ENCODE peak calls at places on chromosomes 1 and 21, in ten cellular contexts. L is uterus, C is endothelial cell of umbilical vein, O is breast epithelium, N is PC-3, U is lower lobe of right lung, Y is endodermal cell, B is A549, T is neural progenitor cell, D is transverse colon. H is an unnamed sample. For H3K4me1, the result is how much of the 10 kb centered on the place peaks cover.

GRCh38 chr1:116949213-116949985 is 39.7 kb downstream of the PTGFRN start:
- DNase-seq in C (no peak), L (no peak), U (no peak), T (peak), D (no peak), Y (no peak), O (no peak), N (no peak), B (no peak), H (no peak)

GRCh38 chr1:32709075-32709474 is 6.5 kb upstream of the SYNC start:
- DNase-seq in N (no peak), Y (peak), L (no peak), O (no peak), U (no peak), B (no peak), C (no peak), T (no peak), D (no peak), H (no peak)

GRCh38 chr21:42525676-42526378 is 12.2 kb downstream of the SLC37A1 start:
- DNase-seq in C (no peak), Y (no peak), U (no peak), N (no peak), B (no peak), L (no peak), T (no peak), D (no peak), O (no peak), H (no peak)

GRCh38 chr21:17461014-17461413 is 51.8 kb upstream of the CXADR start:
- DNase-seq in Y (no peak), D (no peak), O (no peak), B (peak), C (no peak), U (no peak), N (peak), T (no peak), L (peak), H (peak)

GRCh38 chr1:154767315-154768240 is 102.5 kb downstream of the KCNN3 start:
- DNase-seq in U (no peak), D (no peak), N (no peak), C (peak), Y (no peak), T (no peak), L (peak), O (peak), B (no peak), H (peak)

GRCh38 chr21:42199488-42200463 is 19.2 kb upstream of the ABCG1 start:
- DNase-seq in B (peak), U (no peak), L (no peak), C (peak), O (no peak), D (peak), Y (peak), T (no peak), N (peak), H (peak)

GRCh38 chr1:112995890-112996289 is 39.9 kb upstream of the SLC16A1 start:
- DNase-seq in O (no peak), C (peak), D (no peak), Y (no peak), L (no peak), N (peak), T (no peak), U (no peak), B (no peak), H (peak)

GRCh38 chr1:58395355-58395754 is 151.2 kb downstream of the OMA1 start:
- DNase-seq in C (peak), L (no peak), U (no peak), D (no peak), B (peak), T (no peak), N (peak), O (no peak), Y (peak), H (peak)

GRCh38 chr1:193539731-193540459 is 353.5 kb upstream of the B3GALT2 start:
- DNase-seq in Y (no peak), D (peak), N (no peak), L (no peak), B (no peak), U (no peak), C (no peak), O (no peak), T (no peak), H (no peak)

GRCh38 chr1:218090459-218090858 is 194.6 kb upstream of the RRP15 start:
- DNase-seq in Y (no peak), B (no peak), C (no peak), U (no peak), T (no peak), O (no peak), L (no peak), N (no peak), D (no peak), H (no peak)

GRCh38 chr1:99645699-99646531 is at the start of gene PALMD:
- DNase-seq in Y (peak), D (peak), U (peak), B (peak), O (peak), N (peak), C (peak), L (peak), T (peak), H (peak)

GRCh38 chr1:98366343-98366742 is 295.2 kb upstream of the SNX7 start:
- DNase-seq in D (no peak), L (no peak), O (no peak), Y (no peak), C (no peak), B (no peak), N (no peak), T (no peak), U (no peak), H (no peak)

GRCh38 chr21:27645285-27645684 is 678.4 kb upstream of the ADAMTS5 start:
- DNase-seq in N (peak), L (no peak), Y (no peak), O (no peak), T (no peak), D (no peak), C (no peak), U (no peak), B (no peak), H (no peak)

GRCh38 chr1:53298163-53298685 is 29.6 kb downstream of the LRP8 start:
- DNase-seq in Y (no peak), B (no peak), U (no peak), N (no peak), O (no peak), T (no peak), D (no peak), L (no peak), C (no peak), H (no peak)

GRCh38 chr1:208924011-208924410 is 659.5 kb upstream of the CAMK1G start:
- DNase-seq in C (no peak), U (no peak), D (no peak), Y (no peak), T (no peak), O (no peak), L (no peak), N (no peak), B (no peak), H (peak)

GRCh38 chr1:17878837-17879236 is 123.7 kb downstream of the ACTL8 start:
- DNase-seq in U (no peak), D (no peak), Y (peak), L (no peak), C (no peak), T (no peak), O (no peak), N (peak), B (no peak), H (peak)

GRCh38 chr1:154955718-154956513 is at the start of gene PBXIP1:
- DNase-seq in N (peak), C (peak), O (peak), D (peak), L (peak), T (peak), B (peak), Y (peak), U (no peak), H (peak)

GRCh38 chr1:54577612-54578011 is 29.6 kb downstream of the ACOT11 start:
- DNase-seq in L (peak), C (peak), B (no peak), N (no peak), O (peak), T (no peak), D (peak), Y (no peak), U (peak), H (peak)

GRCh38 chr1:204746838-204747442 is 61.4 kb upstream of the LRRN2 start:
- DNase-seq in N (peak), D (peak), L (peak), Y (peak), U (no peak), T (peak), B (peak), C (peak), O (no peak), H (peak)

GRCh38 chr1:209354111-209354839 is 229.2 kb upstream of the CAMK1G start:
- DNase-seq in T (peak), C (peak), L (peak), O (peak), Y (peak), B (peak), D (peak), U (peak), N (peak), H (peak)

GRCh38 chr1:50779811-50780210 is 180.3 kb downstream of the FAF1 start:
- DNase-seq in Y (no peak), O (no peak), N (no peak), C (no peak), L (no peak), U (no peak), D (no peak), B (no peak), T (no peak), H (no peak)

GRCh38 chr1:4033129-4033676 is 133.1 kb upstream of the C1orf174 start:
- DNase-seq in C (no peak), T (no peak), Y (peak), B (no peak), O (no peak), N (no peak), D (no peak), L (no peak), U (no peak), H (no peak)

GRCh38 chr1:111769517-111770146 is 13.9 kb downstream of the DDX20 start:
- DNase-seq in N (peak), D (peak), L (peak), O (no peak), B (peak), C (peak), Y (no peak), T (peak), U (no peak), H (peak)

GRCh38 chr1:913491-914252 is 10.1 kb upstream of the SAMD11 start:
- DNase-seq in U (peak), B (no peak), L (peak), D (no peak), T (no peak), N (no peak), Y (peak), C (no peak), O (no peak), H (no peak)

GRCh38 chr21:23804866-23805265 is 1802.4 kb downstream of the MRPL39 start:
- DNase-seq in U (no peak), C (no peak), O (no peak), D (no peak), L (no peak), Y (no peak), B (no peak), N (no peak), T (no peak), H (no peak)

GRCh38 chr1:116411784-116412479 is 38.9 kb downstream of the ATP1A1 start:
- DNase-seq in N (peak), T (no peak), Y (no peak), U (no peak), O (no peak), B (no peak), C (no peak), L (no peak), D (no peak), H (peak)

GRCh38 chr1:60989745-60990718 is 92.3 kb upstream of the NFIA start:
- DNase-seq in O (no peak), L (peak), U (no peak), N (peak), B (no peak), T (no peak), D (no peak), Y (no peak), C (peak), H (peak)

GRCh38 chr1:52602328-52603300 is at the start of gene GPX7:
- DNase-seq in D (peak), T (peak), N (no peak), C (peak), O (no peak), L (peak), Y (peak), B (no peak), U (peak), H (peak)

GRCh38 chr1:25562101-25562927 is 18.9 kb downstream of the LDLRAP1 start:
- DNase-seq in B (no peak), O (peak), Y (no peak), C (no peak), L (no peak), D (peak), U (no peak), N (no peak), T (no peak), H (no peak)

GRCh38 chr1:61887076-61887867 is 145.0 kb downstream of the PATJ start:
- DNase-seq in N (no peak), O (no peak), D (no peak), U (no peak), L (no peak), B (no peak), Y (no peak), T (no peak), C (no peak), H (peak)

GRCh38 chr1:21313146-21313885 is 23.1 kb upstream of the ECE1 start:
- DNase-seq in T (no peak), D (no peak), U (no peak), N (no peak), O (no peak), Y (peak), L (peak), C (peak), B (no peak), H (peak)

DNA sequence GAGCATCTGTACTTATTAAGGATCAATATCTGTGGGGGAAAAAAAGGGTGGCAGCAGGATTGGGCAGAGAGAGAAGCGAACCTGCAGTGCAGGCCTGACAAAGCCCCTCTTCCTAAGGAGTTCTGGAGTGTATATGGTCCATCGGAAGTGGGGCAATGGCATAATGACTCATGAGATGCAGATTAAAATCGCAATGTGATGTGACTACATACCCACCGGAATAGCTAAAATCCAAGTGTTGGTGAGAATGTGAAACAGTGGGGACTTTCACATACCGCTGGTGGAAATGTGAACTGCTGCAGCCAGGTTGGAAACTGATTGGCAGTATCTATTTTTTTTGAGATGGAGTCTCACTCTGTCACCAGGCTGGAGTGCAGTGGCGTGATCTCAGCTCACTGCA is 8.2 kb upstream of the CREG1 start:
- DNase-seq in L (no peak), U (no peak), O (no peak), D (no peak), B (no peak), T (no peak), N (no peak), Y (no peak), C (no peak), H (no peak)
- H3K4me1 ChIP-seq in L (under half), U (under half), O (under half), D (under half), B (under half), T (under half), N (under half), Y (under half), C (under half), H (under half)

GRCh38 chr1:44217809-44218410 is 4.6 kb downstream of the DMAP1 start:
- DNase-seq in C (peak), Y (peak), N (peak), L (peak), U (peak), O (peak), T (peak), B (peak), D (peak), H (no peak)
- TF ChIP-seq CTCF in C (peak), Y (peak), N (peak), L (peak), U (peak), O (peak), T (peak), B (peak), D (peak), H (peak)

GRCh38 chr21:39644069-39644468 is 31.3 kb downstream of the B3GALT5 start:
- DNase-seq in L (no peak), C (no peak), U (no peak), B (no peak), T (no peak), N (no peak), Y (no peak), D (no peak), O (no peak), H (no peak)

GRCh38 chr21:39641827-39642450 is 29.2 kb downstream of the B3GALT5 start:
- DNase-seq in L (no peak), O (no peak), N (no peak), D (no peak), Y (no peak), B (no peak), T (no peak), C (no peak), U (no peak), H (no peak)

GRCh38 chr21:39637971-39638628 is 25.4 kb downstream of the B3GALT5 start:
- DNase-seq in Y (no peak), T (no peak), O (no peak), N (no peak), L (no peak), U (no peak), C (no peak), D (peak), B (no peak), H (no peak)

GRCh38 chr21:39637197-39637970 is 24.6 kb downstream of the B3GALT5 start:
- DNase-seq in T (peak), B (no peak), Y (peak), N (no peak), L (no peak), O (no peak), U (no peak), C (no peak), D (peak), H (no peak)

GRCh38 chr21:39640754-39641153 is 28.0 kb downstream of the B3GALT5 start:
- DNase-seq in C (no peak), D (no peak), U (no peak), T (no peak), L (no peak), N (no peak), O (no peak), Y (no peak), B (no peak), H (no peak)
- H3K4me1 ChIP-seq in C (under half), D (under half), U (under half), T (under half), L (under half), N (under half), O (under half), Y (under half), B (under half), H (under half)

GRCh38 chr1:93969887-93970286 is 60.7 kb upstream of the GCLM start:
- DNase-seq in B (no peak), Y (no peak), L (no peak), O (no peak), N (no peak), T (no peak), C (no peak), D (no peak), U (no peak), H (no peak)
- TF ChIP-seq CTCF in B (no peak), Y (no peak), L (no peak), O (no peak), N (no peak), T (no peak), C (no peak), D (no peak), U (no peak), H (no peak)

GRCh38 chr1:201266276-201266675 is 17.0 kb upstream of the PKP1 start:
- DNase-seq in B (no peak), O (no peak), Y (no peak), N (no peak), L (no peak), C (no peak), U (no peak), D (no peak), T (no peak), H (no peak)
- H3K4me1 ChIP-seq in B (under half), O (under half), Y (under half), N (under half), L (under half), C (under half), U (under half), D (under half), T (under half), H (under half)

GRCh38 chr1:203166192-203166940 is 9.3 kb downstream of the MYBPH start:
- DNase-seq in D (peak), C (no peak), O (no peak), N (peak), Y (peak), B (no peak), T (no peak), U (no peak), L (no peak), H (no peak)
- TF ChIP-seq CTCF in D (peak), C (no peak), O (no peak), N (peak), Y (peak), B (peak), T (peak), U (peak), L (no peak), H (no peak)

DNA sequence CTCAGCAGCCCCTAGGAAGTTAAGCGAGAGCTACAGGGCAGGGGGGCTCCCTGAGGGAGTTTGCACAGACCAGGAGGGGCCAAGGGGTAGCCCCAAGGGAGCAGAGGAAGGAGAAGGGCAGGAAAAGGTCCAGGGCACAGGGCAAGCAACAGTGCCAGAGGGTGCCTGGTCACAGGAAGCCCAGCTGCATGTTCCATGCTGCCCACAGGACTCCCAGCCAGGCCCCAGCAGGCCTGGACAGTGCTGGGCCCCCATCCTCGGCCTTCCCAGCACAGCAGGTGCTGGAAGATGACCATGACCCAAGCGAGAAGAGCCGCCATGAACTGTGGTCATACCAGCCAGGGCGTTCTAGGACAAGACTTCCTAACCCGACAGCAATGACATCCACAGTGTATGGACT is 11.0 kb downstream of the KLHL21 start:
- DNase-seq in D (no peak), Y (no peak), T (no peak), C (no peak), B (no peak), N (no peak), L (no peak), U (no peak), O (no peak), H (no peak)
- H3K4me1 ChIP-seq in D (under half), Y (under half), T (under half), C (under half), B (under half), N (under half), L (under half), U (under half), O (under half), H (under half)

GRCh38 chr1:16091296-16091695 is 17.8 kb upstream of the FAM131C start:
- DNase-seq in U (no peak), L (no peak), N (peak), O (peak), C (no peak), B (no peak), Y (peak), D (no peak), T (no peak), H (no peak)

GRCh38 chr1:16090076-16090826 is 16.8 kb upstream of the FAM131C start:
- DNase-seq in L (no peak), Y (no peak), T (no peak), U (no peak), D (no peak), O (no peak), C (no peak), B (no peak), N (no peak), H (no peak)

GRCh38 chr1:16093611-16094010 is 20.2 kb upstream of the FAM131C start:
- DNase-seq in O (no peak), L (no peak), C (no peak), D (no peak), Y (peak), B (no peak), N (no peak), T (no peak), U (no peak), H (no peak)

GRCh38 chr1:16092923-16093511 is 19.6 kb upstream of the FAM131C start:
- DNase-seq in L (no peak), Y (peak), O (no peak), C (no peak), T (no peak), B (no peak), U (no peak), N (no peak), D (no peak), H (no peak)

DNA sequence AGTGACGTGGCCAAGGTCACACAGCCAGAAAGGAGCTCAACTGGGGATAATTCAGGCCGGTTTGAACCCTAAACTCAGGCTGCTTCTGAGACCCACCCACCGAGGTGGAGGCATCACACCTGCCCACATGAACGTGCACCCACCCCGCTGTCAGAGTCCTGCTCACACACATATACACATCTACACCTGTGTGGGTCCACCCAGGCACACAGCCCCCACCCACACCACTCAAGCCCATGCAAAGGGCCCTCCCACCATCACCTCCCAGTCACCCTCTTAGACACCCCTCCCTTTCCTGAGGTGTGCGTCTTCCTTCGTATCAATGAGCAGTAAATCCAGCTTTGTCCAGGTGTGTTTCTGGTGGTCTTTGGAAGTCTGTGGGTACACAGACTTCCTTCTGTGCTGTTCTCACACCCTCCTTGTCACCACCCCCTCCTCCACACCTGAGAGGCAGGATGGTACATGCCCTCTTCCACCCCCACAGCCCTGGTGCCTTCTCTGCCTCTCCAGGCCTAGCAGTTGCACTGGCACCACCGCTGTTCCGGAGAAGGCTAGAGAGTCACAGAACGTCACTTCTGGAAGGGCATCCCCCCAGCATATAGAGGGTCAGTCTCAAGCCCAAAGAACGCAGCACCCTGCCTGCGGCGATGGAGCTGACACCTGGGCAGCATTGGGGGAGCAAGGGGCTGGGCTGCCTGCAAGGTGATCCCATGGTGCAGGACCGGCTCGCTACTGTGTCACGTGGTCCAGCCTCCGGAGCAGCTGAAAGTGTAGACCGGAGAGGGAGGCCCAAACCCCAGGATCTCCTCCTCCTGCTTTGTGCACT is 18.9 kb upstream of the FAM131C start:
- DNase-seq in B (no peak), T (no peak), Y (peak), O (no peak), U (no peak), C (no peak), N (no peak), D (no peak), L (no peak), H (no peak)
- TF ChIP-seq CTCF in B (no peak), T (no peak), Y (no peak), O (no peak), U (no peak), C (no peak), N (no peak), D (no peak), L (no peak), H (no peak)